ENCODE peak calls at places on chromosomes 1 and 21, in seven cellular contexts. F is activated B cell treated with CpG ODN at 0.5 μM for 24 hours; G is stimulated activated naive CD8-positive, alpha-beta T cell treated with anti-CD3 and anti-CD28 coated beads, Interleukin-15, Interleukin-2, amounts not matched to agents 100 U/mL and 50 U/mL, for 24 hours; E is NCI-H345; X is germinal center; Y is AG04450; A is HTR-8/SVneo. P is an unnamed sample.

GRCh38 chr1:204584699-204585372 is 68.6 kb downstream of the MDM4 start:
- DNase-seq in F (no peak), G (no peak), E (no peak), X (peak; percentile 53), Y (no peak), A (no peak), P (no peak)

GRCh38 chr1:156673387-156674121 is 3.7 kb downstream of the NES start:
- DNase-seq in F (no peak), G (no peak), E (no peak), X (no peak), Y (no peak), A (no peak), P (no peak)

GRCh38 chr1:149843302-149844041 is 55.9 kb upstream of the BOLA1 start:
- DNase-seq in F (no peak), G (no peak), E (no peak), X (no peak), Y (no peak), A (no peak), P (no peak)

GRCh38 chr1:43843684-43844083 is 89.9 kb upstream of the ARTN start:
- DNase-seq in F (no peak), G (no peak), E (no peak), X (no peak), Y (no peak), A (no peak), P (no peak)

GRCh38 chr1:150578278-150579109 is 916 bp downstream of the MCL1 start:
- DNase-seq in F (no peak), G (peak; percentile 70), E (peak; percentile 67), X (no peak), Y (peak; percentile 72), A (peak; percentile 47), P (peak; percentile 25)

GRCh38 chr1:20185834-20186782 is at the start of the genes PLA2G2C and UBXN10:
- DNase-seq in F (peak; percentile 42), G (peak; percentile 81), E (no peak), X (peak; percentile 35), Y (no peak), A (no peak), P (no peak)

GRCh38 chr21:25949701-25950100 is 214.9 kb downstream of the GABPA start:
- DNase-seq in F (no peak), G (no peak), E (no peak), X (no peak), Y (no peak), A (no peak), P (no peak)

GRCh38 chr1:207868769-207869721 is 41.9 kb downstream of the CD34 start:
- DNase-seq in F (peak; percentile 74), G (peak; percentile 76), E (peak; percentile 73), X (peak; percentile 84), Y (no peak), A (peak; percentile 88), P (peak; percentile 79)

GRCh38 chr1:36199934-36200741 is 24.1 kb upstream of the THRAP3 start:
- DNase-seq in F (no peak), G (no peak), E (no peak), X (no peak), Y (no peak), A (no peak), P (peak; percentile 79)